ENCODE peak calls at places on chromosomes 12 and 14, in four cellular contexts. X, Z, V and D are unnamed samples.

GRCh38 chr14:24542346-24542936 is 33.6 kb downstream of the CTSG start:
- DNase-seq in V (no peak), Z (no peak), X (no peak), D (no peak)

GRCh38 chr12:71999795-72000194 is 61.1 kb downstream of the TPH2 start:
- DNase-seq in V (no peak), Z (no peak), X (no peak), D (no peak)

GRCh38 chr12:24228371-24228770 is 278.9 kb upstream of the SOX5 start:
- DNase-seq in X (no peak), V (no peak), Z (no peak), D (no peak)

GRCh38 chr14:49920935-49921334 is 28.1 kb downstream of the ARF6 start:
- DNase-seq in V (no peak), X (no peak), Z (no peak), D (no peak)

GRCh38 chr14:101005447-101005846 is 101.9 kb upstream of the RTL1 start:
- DNase-seq in V (no peak), X (no peak), Z (no peak), D (no peak)

GRCh38 chr14:101128478-101129450 is 225.2 kb upstream of the RTL1 start:
- DNase-seq in Z (no peak), X (no peak), V (no peak), D (no peak)

GRCh38 chr12:96828169-96828789 is 78.8 kb upstream of the NEDD1 start:
- DNase-seq in Z (no peak), X (no peak), V (no peak), D (no peak)

GRCh38 chr12:49198431-49199155 is 9.7 kb upstream of the TUBA1A start:
- DNase-seq in V (no peak), X (no peak), Z (peak; percentile 24), D (no peak)

GRCh38 chr14:106417224-106418049 is 891.1 kb downstream of the TMEM121 start:
- DNase-seq in Z (peak; percentile 46), X (peak; percentile 68), V (peak; percentile 41), D (peak; percentile 72)

GRCh38 chr14:34012978-34013713 is 62.3 kb upstream of the EGLN3 start:
- DNase-seq in Z (no peak), X (no peak), V (no peak), D (peak; percentile 76)

GRCh38 chr14:70265422-70265821 is 76.7 kb upstream of the SLC8A3 start:
- DNase-seq in Z (no peak), V (no peak), X (no peak), D (no peak)

GRCh38 chr14:80269338-80269935 is 58.1 kb upstream of the DIO2 start:
- DNase-seq in Z (no peak), X (no peak), V (no peak), D (no peak)

GRCh38 chr12:101045486-101046474 is 164.3 kb downstream of the SLC5A8 start:
- DNase-seq in Z (no peak), V (no peak), X (no peak), D (no peak)

GRCh38 chr14:64721391-64721791 is 17.2 kb downstream of the PLEKHG3 start:
- DNase-seq in V (no peak), Z (no peak), X (no peak), D (no peak)

GRCh38 chr12:123269395-123269892 is 2.2 kb downstream of the CDK2AP1 start:
- DNase-seq in V (peak; percentile 30), Z (peak; percentile 78), X (peak; percentile 65), D (no peak)

GRCh38 chr12:104790296-104791125 is 167.6 kb downstream of the SLC41A2 start:
- DNase-seq in X (peak; percentile 60), Z (peak; percentile 79), V (peak; percentile 5), D (peak; percentile 13)

GRCh38 chr14:99670361-99671229 is 13.5 kb upstream of the CYP46A1 start:
- DNase-seq in X (no peak), Z (no peak), V (no peak), D (no peak)

GRCh38 chr12:29858270-29858786 is 74.6 kb upstream of the TMTC1 start:
- DNase-seq in X (no peak), Z (no peak), V (no peak), D (peak; percentile 4)

GRCh38 chr14:31320216-31320615 is 100.1 kb downstream of the HEATR5A start:
- DNase-seq in X (no peak), Z (no peak), V (no peak), D (no peak)

GRCh38 chr12:132222096-132222807 is 78.0 kb downstream of the NOC4L start:
- DNase-seq in V (peak; percentile 28), Z (no peak), X (no peak), D (peak; percentile 8)

GRCh38 chr14:89600950-89601826 is 184.2 kb upstream of the FOXN3 start:
- DNase-seq in Z (no peak), V (no peak), X (no peak), D (no peak)

DNA sequence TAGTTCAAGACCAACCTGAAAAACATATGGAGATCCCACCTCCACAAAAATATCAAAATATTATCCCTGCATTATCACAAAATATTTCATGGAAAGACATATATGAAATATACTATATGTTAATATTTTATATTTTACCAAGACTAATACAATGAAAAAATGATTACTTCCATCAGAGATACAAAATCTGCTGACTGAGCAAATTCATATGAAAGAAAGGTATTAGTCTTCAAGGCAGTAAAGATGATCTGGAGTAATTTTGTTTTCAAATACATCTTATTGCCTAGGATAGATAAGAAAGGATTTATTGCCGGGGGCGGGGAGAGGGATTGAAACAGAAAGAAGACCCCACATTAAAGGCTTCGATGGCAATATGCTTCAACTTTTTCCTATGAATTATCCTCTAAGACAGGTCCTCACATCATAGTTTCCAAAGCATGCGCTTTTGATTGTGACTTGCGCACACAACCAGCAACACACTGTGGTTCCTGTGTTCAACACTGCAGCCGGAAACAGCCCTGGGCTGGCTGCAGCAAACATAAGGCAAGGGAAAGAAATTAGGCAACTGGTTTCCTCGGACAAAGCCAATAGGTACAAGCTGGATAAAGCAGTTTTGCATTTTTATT is 83.2 kb downstream of the SPPL3 start:
- DNase-seq in X (no peak), Z (no peak), V (no peak), D (no peak)
- TF ChIP-seq CREM in X (no peak), Z (no peak), V (no peak), D (no peak)

GRCh38 chr14:95292660-95293425 is 26.9 kb downstream of the CLMN start:
- DNase-seq in X (no peak), Z (no peak), V (no peak), D (no peak)
- TF ChIP-seq CREM in X (no peak), Z (no peak), V (no peak), D (no peak)

DNA sequence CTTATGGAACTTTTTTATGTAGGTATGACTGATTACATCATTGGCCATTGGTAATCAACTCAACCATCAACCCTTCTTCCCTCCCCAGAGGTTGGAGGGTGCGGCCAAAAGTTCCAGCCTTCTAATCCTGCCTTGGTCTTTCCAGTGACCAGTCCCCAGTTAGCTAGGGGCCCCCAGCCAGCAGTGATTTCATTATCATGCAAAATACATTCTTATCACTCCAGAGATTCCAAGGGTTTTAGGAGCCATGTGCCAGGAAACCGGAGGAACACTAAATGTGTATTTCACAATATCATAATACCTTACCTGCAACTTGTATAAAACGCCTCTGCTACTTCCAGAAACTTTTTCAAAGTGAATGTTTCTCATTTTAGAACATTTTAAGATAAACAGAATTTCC is 181.5 kb upstream of the PELI2 start:
- DNase-seq in V (no peak), X (no peak), Z (peak; percentile 35), D (no peak)
- TF ChIP-seq CREM in V (no peak), X (no peak), Z (no peak), D (no peak)

GRCh38 chr12:127145543-127145928 is 1121.4 kb upstream of the TMEM132C start:
- DNase-seq in Z (no peak), V (no peak), X (no peak), D (no peak)

GRCh38 chr12:127144770-127145169 is 1122.2 kb upstream of the TMEM132C start:
- DNase-seq in X (no peak), Z (no peak), V (no peak), D (no peak)

GRCh38 chr12:127146991-127147718 is 1119.8 kb upstream of the TMEM132C start:
- DNase-seq in V (no peak), X (no peak), Z (no peak), D (no peak)

GRCh38 chr12:127145929-127146789 is 1120.8 kb upstream of the TMEM132C start:
- DNase-seq in Z (no peak), V (no peak), X (peak; percentile 96), D (no peak)

DNA sequence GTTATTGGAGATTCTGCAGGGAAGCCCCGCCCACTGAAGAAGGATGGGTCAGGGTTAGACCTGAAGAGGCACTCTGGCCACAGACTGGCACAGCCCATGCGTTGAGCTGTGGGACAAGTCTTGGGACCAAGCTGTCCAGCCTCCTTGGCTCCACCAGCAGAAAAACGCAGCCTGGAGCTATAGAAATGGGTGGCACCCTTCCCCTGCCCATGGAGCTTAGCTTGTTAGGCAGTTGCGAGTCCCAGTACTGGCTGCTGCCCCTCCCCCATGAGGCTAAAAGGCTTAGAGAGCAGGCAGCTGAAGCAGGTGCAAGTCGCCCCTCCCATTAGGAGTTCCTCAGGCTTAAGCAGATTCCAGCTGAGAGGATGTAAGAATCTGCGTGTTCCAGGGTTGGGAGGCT is 1124.0 kb upstream of the TMEM132C start:
- DNase-seq in X (no peak), V (no peak), Z (peak; percentile 24), D (no peak)
- TF ChIP-seq CREM in X (no peak), V (no peak), Z (no peak), D (no peak)

GRCh38 chr12:119894916-119895315 is 17.8 kb upstream of the CIT start:
- DNase-seq in X (no peak), V (no peak), Z (no peak), D (no peak)
- TF ChIP-seq CREM in X (no peak), V (no peak), Z (no peak), D (no peak)

GRCh38 chr12:108724054-108724889 is 7.0 kb downstream of the CORO1C start:
- DNase-seq in V (no peak), Z (no peak), X (no peak), D (no peak)
- TF ChIP-seq CREM in V (no peak), Z (no peak), X (no peak), D (no peak)

GRCh38 chr14:47273939-47274338 is 401.5 kb downstream of the MDGA2 start:
- DNase-seq in Z (no peak), X (no peak), V (no peak), D (no peak)

GRCh38 chr14:47276931-47277330 is 398.5 kb downstream of the MDGA2 start:
- DNase-seq in X (no peak), Z (no peak), V (no peak), D (no peak)

GRCh38 chr14:47277703-47278102 is 397.7 kb downstream of the MDGA2 start:
- DNase-seq in X (no peak), V (no peak), Z (no peak), D (no peak)

GRCh38 chr14:47284283-47284682 is 391.1 kb downstream of the MDGA2 start:
- DNase-seq in X (no peak), Z (no peak), V (no peak), D (no peak)

DNA sequence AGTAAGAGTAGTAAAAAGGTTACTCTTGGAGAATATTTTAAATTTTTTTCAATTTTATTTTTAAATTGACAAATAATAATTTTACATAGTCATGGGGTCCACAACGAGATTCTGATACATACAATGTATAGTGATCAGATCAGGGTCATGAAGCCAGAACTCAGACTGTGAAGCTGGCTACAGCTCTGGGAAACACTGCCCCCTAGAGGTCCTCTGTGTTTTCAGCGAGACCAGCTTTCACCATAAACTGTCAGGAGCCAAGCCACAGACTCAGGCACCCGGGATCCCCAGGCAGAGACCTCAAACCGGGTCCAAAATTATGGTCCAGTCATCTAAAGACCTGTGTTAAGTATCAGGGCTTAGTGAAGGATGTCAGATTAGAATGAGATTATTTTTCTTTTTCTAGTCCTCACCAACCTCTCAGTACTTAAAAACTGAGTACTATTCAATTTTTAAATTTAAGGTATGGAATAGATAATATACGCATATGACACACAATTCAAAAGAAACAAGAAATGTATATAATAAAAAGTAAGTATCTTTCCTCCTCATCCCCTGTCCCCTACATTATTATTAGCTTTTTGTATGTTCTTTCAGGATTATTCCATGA is 397.1 kb downstream of the MDGA2 start:
- DNase-seq in V (peak; percentile 11), X (peak; percentile 14), Z (peak; percentile 72), D (no peak)
- TF ChIP-seq CREM in V (no peak), X (no peak), Z (no peak), D (no peak)

GRCh38 chr14:95039259-95039992 is 117.9 kb downstream of the DICER1 start:
- DNase-seq in V (no peak), X (no peak), Z (no peak), D (no peak)
- TF ChIP-seq CREM in V (no peak), X (no peak), Z (no peak), D (no peak)